ENCODE peak calls at places on chromosomes 6 and 20, in eight cellular contexts. H, X, L, N, B, I, P and O are unnamed samples.
A peak's percentile ranks its signal among the peaks of the same experiment; 100 is the strongest.

GRCh38 chr6:4581468-4582420 is 194.5 kb upstream of the CDYL start:
- DNase-seq in X (no peak), H (peak; percentile 34), P (no peak), L (no peak), N (no peak), B (no peak), I (peak; percentile 98), O (peak; percentile 96)

GRCh38 chr20:39016496-39016895 is 54.4 kb downstream of the DHX35 start:
- DNase-seq in B (no peak), H (no peak), I (peak; percentile 8), N (no peak), L (no peak), P (no peak), X (no peak), O (no peak)

GRCh38 chr6:157226026-157226639 is 97.2 kb downstream of the TMEM242 start:
- DNase-seq in N (no peak), L (no peak), H (no peak), I (peak; percentile 86), B (no peak), X (no peak), P (no peak), O (peak; percentile 95)

GRCh38 chr6:42316390-42316970 is 98.8 kb upstream of the MRPS10 start:
- DNase-seq in B (no peak), X (no peak), H (peak; percentile 66), I (peak; percentile 94), L (peak; percentile 89), N (peak; percentile 44), P (peak; percentile 12), O (peak; percentile 60)

GRCh38 chr6:5025911-5026819 is 22.3 kb upstream of the RPP40 start:
- DNase-seq in I (peak; percentile 51), X (peak; percentile 89), P (no peak), H (no peak), B (no peak), N (peak; percentile 84), L (peak; percentile 44), O (peak; percentile 74)

GRCh38 chr20:56429496-56429895 is 17.4 kb downstream of the CASS4 start:
- DNase-seq in X (no peak), L (no peak), N (no peak), H (no peak), I (peak; percentile 94), B (no peak), P (no peak), O (peak; percentile 62)

GRCh38 chr6:34515473-34516387 is 40.4 kb downstream of the SPDEF start:
- DNase-seq in I (no peak), X (no peak), L (no peak), H (no peak), N (no peak), P (no peak), B (no peak), O (no peak)

GRCh38 chr6:108582618-108583017 is 21.9 kb downstream of the FOXO3 start:
- DNase-seq in B (no peak), X (no peak), H (no peak), N (no peak), L (no peak), I (no peak), P (no peak), O (no peak)

GRCh38 chr6:125792680-125793079 is 1.9 kb downstream of the NCOA7 start:
- DNase-seq in B (no peak), I (peak; percentile 43), L (no peak), P (no peak), H (no peak), X (no peak), N (no peak), O (peak; percentile 47)

GRCh38 chr20:50313223-50313820 is 122.7 kb downstream of the CEBPB start:
- DNase-seq in X (no peak), H (peak; percentile 85), I (no peak), L (peak; percentile 73), N (no peak), B (no peak), P (no peak), O (no peak)

GRCh38 chr20:32050851-32051556 is 1.0 kb upstream of the HCK start:
- DNase-seq in X (no peak), I (no peak), L (peak; percentile 43), N (peak; percentile 79), H (no peak), P (no peak), B (no peak), O (no peak)

GRCh38 chr6:139855741-139856206 is 481.3 kb upstream of the CITED2 start:
- DNase-seq in L (no peak), H (no peak), N (no peak), X (no peak), B (no peak), P (no peak), I (peak; percentile 45), O (no peak)

GRCh38 chr20:4029505-4030467 is 14.4 kb upstream of the RNF24 start:
- DNase-seq in I (no peak), X (no peak), N (no peak), P (no peak), L (no peak), B (no peak), H (no peak), O (no peak)

GRCh38 chr20:6768228-6769185 is 1.0 kb downstream of the BMP2 start:
- DNase-seq in L (peak; percentile 46), P (no peak), X (no peak), I (peak; percentile 46), B (peak; percentile 20), H (peak; percentile 15), N (peak; percentile 46), O (peak; percentile 37)

GRCh38 chr6:131787079-131787478 is 20.7 kb upstream of the ENPP1 start:
- DNase-seq in X (no peak), B (no peak), H (no peak), L (no peak), P (no peak), I (peak; percentile 30), N (no peak), O (no peak)

GRCh38 chr6:63307581-63308246 is 12.1 kb downstream of the LGSN start:
- DNase-seq in B (no peak), N (peak; percentile 66), P (peak; percentile 13), I (peak; percentile 11), H (peak; percentile 62), X (peak; percentile 59), L (no peak), O (peak; percentile 55)

GRCh38 chr6:54411767-54412166 is 103.5 kb downstream of the TINAG start:
- DNase-seq in X (no peak), I (no peak), B (no peak), L (no peak), H (no peak), P (no peak), N (no peak), O (no peak)

GRCh38 chr6:166221040-166221439 is 53.4 kb upstream of the TBXT start:
- DNase-seq in X (no peak), P (no peak), L (no peak), B (no peak), I (no peak), N (no peak), H (no peak), O (no peak)

GRCh38 chr6:110414669-110415296 is 592 bp downstream of the DDO start:
- DNase-seq in H (no peak), N (no peak), I (no peak), L (no peak), X (no peak), B (no peak), P (no peak), O (peak; percentile 33)
- H3K4me3 ChIP-seq in H (no peak overlapping the region), N (no peak overlapping the region), I (peak overlapping the region; percentile 19), L (no peak overlapping the region), X (no peak overlapping the region), B (peak overlapping the region; percentile 30), P (no peak overlapping the region), O (no peak overlapping the region)

GRCh38 chr20:63224272-63225081 is 8.5 kb upstream of the YTHDF1 start:
- DNase-seq in N (no peak), H (peak; percentile 91), P (no peak), I (peak; percentile 77), B (no peak), L (no peak), X (no peak), O (peak; percentile 77)
- TF ChIP-seq CTCF in N (peak; percentile 9), H (peak; percentile 38), P (no peak), I (no peak), B (no peak), L (no peak), X (no peak), O (peak; percentile 52)

GRCh38 chr6:16274519-16275229 is 36.3 kb downstream of the GMPR start:
- DNase-seq in P (no peak), N (no peak), L (no peak), I (peak; percentile 37), X (no peak), H (no peak), B (no peak), O (no peak)
- H3K4me1 ChIP-seq in P (no peaks in the 10 kb centered on the region), N (peaks cover 6% of the 10 kb centered on the region), L (peaks cover 17% of the 10 kb centered on the region), I (peaks cover 10% of the 10 kb centered on the region), X (peaks cover 8% of the 10 kb centered on the region), H (peaks cover 17% of the 10 kb centered on the region), B (peaks cover 29% of the 10 kb centered on the region), O (peaks cover 24% of the 10 kb centered on the region)

DNA sequence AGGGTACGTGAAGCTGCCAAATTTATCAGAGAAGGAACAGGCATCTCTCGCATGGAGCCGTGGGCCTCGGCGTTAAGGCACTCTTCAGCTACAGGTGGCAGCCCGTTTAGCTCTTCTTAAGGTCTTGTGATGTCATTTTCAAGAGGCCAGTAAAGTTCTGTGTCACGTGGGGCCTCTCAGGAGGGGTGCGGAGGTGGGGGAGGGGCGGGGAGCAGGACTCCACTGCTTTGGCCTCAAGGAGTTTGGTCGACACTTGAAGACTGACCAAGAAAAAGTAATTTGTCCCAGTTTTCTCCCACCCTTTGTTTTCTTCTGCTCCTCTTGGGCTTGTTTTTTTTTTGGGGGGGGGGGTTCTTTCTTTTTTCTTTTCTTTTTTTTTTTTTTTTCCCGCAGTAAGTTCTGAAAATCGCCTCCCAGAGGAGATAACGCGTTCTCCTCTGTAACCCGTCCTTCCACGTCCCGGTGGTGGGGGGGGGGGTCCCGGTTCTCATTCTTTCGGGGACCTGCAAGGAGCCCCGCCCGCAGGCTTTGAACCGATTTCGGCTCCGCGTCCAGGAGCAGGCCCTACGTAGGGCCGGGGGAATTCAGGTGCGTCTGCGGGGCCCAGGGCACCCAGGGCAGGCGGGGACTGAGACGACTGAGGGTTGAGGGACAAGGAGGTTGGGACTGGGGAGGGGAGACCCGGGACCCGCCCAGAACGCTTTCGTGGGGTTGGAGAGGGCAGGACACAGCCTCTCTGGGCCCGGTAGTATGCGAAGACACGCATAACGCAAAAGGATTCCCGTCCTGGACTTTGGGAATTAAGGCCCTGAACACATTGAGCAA is 26.0 kb downstream of the GPX6 start:
- DNase-seq in X (peak; percentile 90), H (peak; percentile 91), N (peak; percentile 97), I (peak; percentile 80), P (peak; percentile 36), B (no peak), L (no peak), O (peak; percentile 85)
- H3K4me3 ChIP-seq in X (peak overlapping the region; percentile 62), H (peak overlapping the region; percentile 62), N (peak overlapping the region; percentile 69), I (peak overlapping the region; percentile 58), P (peak overlapping the region; percentile 67), B (peak overlapping the region; percentile 10), L (no peak overlapping the region), O (peak overlapping the region; percentile 44)

DNA sequence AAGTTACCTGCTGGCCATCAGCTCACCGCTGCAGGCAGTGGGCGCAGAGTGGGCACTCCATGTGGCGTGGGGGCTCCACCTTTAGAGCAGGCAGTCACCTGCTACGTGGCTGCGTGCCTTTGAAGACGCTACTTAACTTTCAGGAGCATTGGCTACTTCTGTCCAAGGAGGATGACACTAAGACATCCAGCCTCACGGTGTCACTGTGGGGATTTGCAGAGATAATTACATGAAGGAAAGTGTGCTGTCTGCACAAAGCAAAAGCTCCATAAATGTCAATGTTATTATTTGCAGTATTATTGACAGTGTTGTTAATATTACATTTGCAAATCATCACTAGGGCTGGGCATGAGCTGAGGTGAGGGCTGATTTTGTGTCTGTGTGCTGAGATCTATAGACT is 166.0 kb upstream of the SYNDIG1 start:
- DNase-seq in X (peak; percentile 12), B (no peak), P (no peak), N (no peak), I (no peak), L (no peak), H (peak; percentile 33), O (peak; percentile 3)
- TF ChIP-seq CTCF in X (peak; percentile 28), B (no peak), P (no peak), N (peak; percentile 46), I (no peak), L (no peak), H (no peak), O (no peak)